ENCODE peak calls at places on chromosomes 4 and X, in eight cellular contexts. H is ELR; C is AG20443; B is ovary; I is astrocyte; Y is amniotic stem cell; X is retina; K is activated CD4-positive, alpha-beta memory T cell treated with anti-CD3 and anti-CD28 coated beads for 36 hours. M is an unnamed sample.
A peak's percentile ranks its signal among the peaks of the same experiment; 100 is the strongest.

GRCh38 chr4:185504098-185505047 is 30.9 kb downstream of the PDLIM3 start:
- DNase-seq in B (peak; percentile 80), Y (no peak), C (no peak), X (no peak), H (peak; percentile 54), K (no peak), I (no peak), M (peak; percentile 81)

GRCh38 chrX:10756365-10756915 is 136.1 kb upstream of the MID1 start:
- DNase-seq in X (no peak), C (peak; percentile 75), I (peak; percentile 93), H (peak; percentile 86), Y (no peak), K (no peak), B (no peak), M (no peak)

GRCh38 chr4:26033389-26033788 is 119.4 kb downstream of the SMIM20 start:
- DNase-seq in B (no peak), K (no peak), I (no peak), C (no peak), X (no peak), H (no peak), Y (no peak), M (no peak)

GRCh38 chrX:34584781-34585180 is 72.3 kb downstream of the TMEM47 start:
- DNase-seq in Y (no peak), K (no peak), I (no peak), X (no peak), B (no peak), H (no peak), C (no peak), M (no peak)

GRCh38 chrX:47751670-47752069 is 85.0 kb upstream of the ZNF81 start:
- DNase-seq in B (peak; percentile 27), C (peak; percentile 31), I (no peak), H (peak; percentile 41), K (peak; percentile 56), Y (no peak), X (no peak), M (peak; percentile 5)

GRCh38 chr4:82394896-82395295 is 21.1 kb upstream of the HNRNPD start:
- DNase-seq in H (no peak), C (no peak), Y (no peak), K (no peak), X (no peak), I (no peak), B (no peak), M (no peak)

GRCh38 chrX:32644476-32644875 is 566.9 kb downstream of the DMD start:
- DNase-seq in H (no peak), K (no peak), I (no peak), C (no peak), X (no peak), B (no peak), Y (no peak), M (no peak)

GRCh38 chr4:99809326-99809725 is 7.3 kb upstream of the DAPP1 start:
- DNase-seq in B (no peak), I (no peak), K (no peak), X (no peak), Y (no peak), C (no peak), H (no peak), M (no peak)

GRCh38 chr4:128663325-128663724 is 146.2 kb upstream of the JADE1 start:
- DNase-seq in Y (no peak), K (peak; percentile 19), B (no peak), H (no peak), I (no peak), C (no peak), X (no peak), M (no peak)

GRCh38 chrX:19649227-19650009 is 134.1 kb upstream of the MAP3K15 start:
- DNase-seq in B (no peak), C (peak; percentile 56), K (no peak), Y (no peak), X (no peak), I (no peak), H (peak; percentile 48), M (no peak)

GRCh38 chrX:8988456-8988855 is 45.5 kb downstream of the FAM9B start:
- DNase-seq in Y (no peak), B (peak; percentile 28), X (no peak), K (peak; percentile 46), I (peak; percentile 23), C (peak; percentile 80), H (peak; percentile 11), M (peak; percentile 13)

GRCh38 chr4:128980816-128981326 is 112.5 kb downstream of the SCLT1 start:
- DNase-seq in K (no peak), B (no peak), C (no peak), X (no peak), Y (no peak), H (no peak), I (peak; percentile 8), M (no peak)

GRCh38 chr4:101199507-101200285 is 147.6 kb downstream of the PPP3CA start:
- DNase-seq in Y (no peak), B (no peak), X (no peak), H (peak; percentile 34), C (peak; percentile 18), K (no peak), I (peak; percentile 84), M (no peak)